ENCODE peak calls at places on chromosomes 16 and 17, in six cellular contexts. One of them, this sample, is unnamed.
A peak's percentile ranks its signal among the peaks of the same experiment; 100 is the strongest.

GRCh38 chr17:6177941-6178694 is 107.9 kb downstream of the WSCD1 start:
- DNase-seq in activated naive CD4-positive, alpha-beta T cell: no peak
- DNase-seq in fibroblast of the conjunctiva: no peak
- DNase-seq in GM13976: no peak
- DNase-seq in mucosa of gallbladder: no peak
- DNase-seq in BE2C: no peak
- DNase-seq in this sample: no peak

GRCh38 chr17:69575346-69575761 is 160.9 kb downstream of the MAP2K6 start:
- DNase-seq in activated naive CD4-positive, alpha-beta T cell: no peak
- DNase-seq in fibroblast of the conjunctiva: peak; percentile 55
- DNase-seq in GM13976: no peak
- DNase-seq in mucosa of gallbladder: no peak
- DNase-seq in BE2C: no peak
- DNase-seq in this sample: no peak

GRCh38 chr17:38916771-38917170 is 8.6 kb upstream of the LASP1NB start:
- DNase-seq in activated naive CD4-positive, alpha-beta T cell: no peak
- DNase-seq in fibroblast of the conjunctiva: no peak
- DNase-seq in GM13976: no peak
- DNase-seq in mucosa of gallbladder: no peak
- DNase-seq in BE2C: no peak
- DNase-seq in this sample: no peak

GRCh38 chr17:48681609-48682008 is 40.7 kb downstream of the PRAC1 start:
- DNase-seq in activated naive CD4-positive, alpha-beta T cell: no peak
- DNase-seq in fibroblast of the conjunctiva: no peak
- DNase-seq in GM13976: no peak
- DNase-seq in mucosa of gallbladder: no peak
- DNase-seq in BE2C: no peak
- DNase-seq in this sample: no peak

GRCh38 chr17:4786111-4786491 is at the start of gene VMO1:
- DNase-seq in activated naive CD4-positive, alpha-beta T cell: no peak
- DNase-seq in fibroblast of the conjunctiva: no peak
- DNase-seq in GM13976: no peak
- DNase-seq in mucosa of gallbladder: no peak
- DNase-seq in BE2C: no peak
- DNase-seq in this sample: no peak

GRCh38 chr16:84414789-84415326 is 46.5 kb downstream of the ATP2C2 start:
- DNase-seq in activated naive CD4-positive, alpha-beta T cell: no peak
- DNase-seq in fibroblast of the conjunctiva: no peak
- DNase-seq in GM13976: no peak
- DNase-seq in mucosa of gallbladder: no peak
- DNase-seq in BE2C: no peak
- DNase-seq in this sample: no peak

GRCh38 chr16:84003001-84003400 is 35.0 kb downstream of the NECAB2 start:
- DNase-seq in activated naive CD4-positive, alpha-beta T cell: no peak
- DNase-seq in fibroblast of the conjunctiva: no peak
- DNase-seq in GM13976: no peak
- DNase-seq in mucosa of gallbladder: no peak
- DNase-seq in BE2C: no peak
- DNase-seq in this sample: no peak

GRCh38 chr17:44038604-44039007 is 23.8 kb upstream of the TMEM101 start:
- DNase-seq in activated naive CD4-positive, alpha-beta T cell: no peak
- DNase-seq in fibroblast of the conjunctiva: no peak
- DNase-seq in GM13976: no peak
- DNase-seq in mucosa of gallbladder: no peak
- DNase-seq in BE2C: peak; percentile 32
- DNase-seq in this sample: no peak

GRCh38 chr16:70644763-70645597 is 1.4 kb upstream of the IL34 start:
- DNase-seq in activated naive CD4-positive, alpha-beta T cell: no peak
- DNase-seq in fibroblast of the conjunctiva: no peak
- DNase-seq in GM13976: peak; percentile 18
- DNase-seq in mucosa of gallbladder: no peak
- DNase-seq in BE2C: no peak
- DNase-seq in this sample: no peak

GRCh38 chr16:48676836-48677235 is 66.9 kb upstream of the N4BP1 start:
- DNase-seq in activated naive CD4-positive, alpha-beta T cell: no peak
- DNase-seq in fibroblast of the conjunctiva: no peak
- DNase-seq in GM13976: no peak
- DNase-seq in mucosa of gallbladder: no peak
- DNase-seq in BE2C: no peak
- DNase-seq in this sample: no peak

GRCh38 chr16:66476328-66477027 is 49.4 kb downstream of the BEAN1 start:
- DNase-seq in activated naive CD4-positive, alpha-beta T cell: no peak
- DNase-seq in fibroblast of the conjunctiva: no peak
- DNase-seq in GM13976: no peak
- DNase-seq in mucosa of gallbladder: no peak
- DNase-seq in BE2C: no peak
- DNase-seq in this sample: no peak

GRCh38 chr16:72371307-72372081 is 199.5 kb upstream of the PMFBP1 start:
- DNase-seq in activated naive CD4-positive, alpha-beta T cell: no peak
- DNase-seq in fibroblast of the conjunctiva: peak; percentile 22
- DNase-seq in GM13976: no peak
- DNase-seq in mucosa of gallbladder: no peak
- DNase-seq in BE2C: peak; percentile 49
- DNase-seq in this sample: no peak

GRCh38 chr16:51490866-51491265 is 339.8 kb upstream of the SALL1 start:
- DNase-seq in activated naive CD4-positive, alpha-beta T cell: no peak
- DNase-seq in fibroblast of the conjunctiva: no peak
- DNase-seq in GM13976: no peak
- DNase-seq in mucosa of gallbladder: no peak
- DNase-seq in BE2C: no peak
- DNase-seq in this sample: no peak

GRCh38 chr17:18031955-18032354 is 7.0 kb downstream of the ATPAF2 start:
- DNase-seq in activated naive CD4-positive, alpha-beta T cell: no peak
- DNase-seq in fibroblast of the conjunctiva: no peak
- DNase-seq in GM13976: no peak
- DNase-seq in mucosa of gallbladder: no peak
- DNase-seq in BE2C: no peak
- DNase-seq in this sample: no peak

GRCh38 chr16:81190667-81191066 is 47.8 kb upstream of the BCO1 start:
- DNase-seq in activated naive CD4-positive, alpha-beta T cell: no peak
- DNase-seq in fibroblast of the conjunctiva: no peak
- DNase-seq in GM13976: no peak
- DNase-seq in mucosa of gallbladder: no peak
- DNase-seq in BE2C: no peak
- DNase-seq in this sample: no peak

GRCh38 chr16:66537236-66537635 is 12.7 kb downstream of the TK2 start:
- DNase-seq in activated naive CD4-positive, alpha-beta T cell: no peak
- DNase-seq in fibroblast of the conjunctiva: no peak
- DNase-seq in GM13976: no peak
- DNase-seq in mucosa of gallbladder: no peak
- DNase-seq in BE2C: no peak
- DNase-seq in this sample: no peak

GRCh38 chr17:50679008-50679544 is 28.6 kb downstream of the ANKRD40 start:
- DNase-seq in activated naive CD4-positive, alpha-beta T cell: no peak
- DNase-seq in fibroblast of the conjunctiva: no peak
- DNase-seq in GM13976: no peak
- DNase-seq in mucosa of gallbladder: no peak
- DNase-seq in BE2C: no peak
- DNase-seq in this sample: no peak

GRCh38 chr16:74297296-74297665 is 667 bp downstream of the PSMD7 start:
- DNase-seq in activated naive CD4-positive, alpha-beta T cell: no peak
- DNase-seq in fibroblast of the conjunctiva: no peak
- DNase-seq in GM13976: peak; percentile 49
- DNase-seq in mucosa of gallbladder: no peak
- DNase-seq in BE2C: peak; percentile 35
- DNase-seq in this sample: peak; percentile 38

GRCh38 chr17:36529121-36529520 is 5.5 kb downstream of the MYO19 start:
- DNase-seq in activated naive CD4-positive, alpha-beta T cell: no peak
- DNase-seq in fibroblast of the conjunctiva: no peak
- DNase-seq in GM13976: no peak
- DNase-seq in mucosa of gallbladder: no peak
- DNase-seq in BE2C: no peak
- DNase-seq in this sample: no peak

GRCh38 chr17:43384476-43384862 is 14.3 kb upstream of the ARL4D start:
- DNase-seq in activated naive CD4-positive, alpha-beta T cell: no peak
- DNase-seq in fibroblast of the conjunctiva: no peak
- DNase-seq in GM13976: no peak
- DNase-seq in mucosa of gallbladder: no peak
- DNase-seq in BE2C: no peak
- DNase-seq in this sample: no peak

GRCh38 chr16:56311208-56312027 is 113.9 kb downstream of the AMFR start:
- DNase-seq in activated naive CD4-positive, alpha-beta T cell: no peak
- DNase-seq in fibroblast of the conjunctiva: no peak
- DNase-seq in GM13976: no peak
- DNase-seq in mucosa of gallbladder: no peak
- DNase-seq in BE2C: peak; percentile 51
- DNase-seq in this sample: no peak

GRCh38 chr17:78789663-78790181 is 7.6 kb upstream of the CYTH1 start:
- DNase-seq in activated naive CD4-positive, alpha-beta T cell: peak; percentile 65
- DNase-seq in fibroblast of the conjunctiva: no peak
- DNase-seq in GM13976: no peak
- DNase-seq in mucosa of gallbladder: no peak
- DNase-seq in BE2C: no peak
- DNase-seq in this sample: no peak

GRCh38 chr16:89207993-89208392 is 7.7 kb upstream of the SLC22A31 start:
- DNase-seq in activated naive CD4-positive, alpha-beta T cell: no peak
- DNase-seq in fibroblast of the conjunctiva: no peak
- DNase-seq in GM13976: no peak
- DNase-seq in mucosa of gallbladder: no peak
- DNase-seq in BE2C: no peak
- DNase-seq in this sample: no peak

GRCh38 chr16:57264950-57265371 is 19.5 kb downstream of the PLLP start:
- DNase-seq in activated naive CD4-positive, alpha-beta T cell: no peak
- DNase-seq in fibroblast of the conjunctiva: no peak
- DNase-seq in GM13976: no peak
- DNase-seq in mucosa of gallbladder: peak; percentile 92
- DNase-seq in BE2C: no peak
- DNase-seq in this sample: no peak

GRCh38 chr16:74811911-74812310 is 37.3 kb upstream of the FA2H start:
- DNase-seq in activated naive CD4-positive, alpha-beta T cell: no peak
- DNase-seq in fibroblast of the conjunctiva: no peak
- DNase-seq in GM13976: no peak
- DNase-seq in mucosa of gallbladder: peak; percentile 63
- DNase-seq in BE2C: no peak
- DNase-seq in this sample: no peak

GRCh38 chr17:46979023-46979870 is at the start of gene RPRML:
- DNase-seq in activated naive CD4-positive, alpha-beta T cell: no peak
- DNase-seq in fibroblast of the conjunctiva: no peak
- DNase-seq in GM13976: peak; percentile 67
- DNase-seq in mucosa of gallbladder: no peak
- DNase-seq in BE2C: peak; percentile 74
- DNase-seq in this sample: no peak

GRCh38 chr17:66468241-66469087 is 166.1 kb downstream of the PRKCA start:
- DNase-seq in activated naive CD4-positive, alpha-beta T cell: no peak
- DNase-seq in fibroblast of the conjunctiva: no peak
- DNase-seq in GM13976: no peak
- DNase-seq in mucosa of gallbladder: peak; percentile 23
- DNase-seq in BE2C: no peak
- DNase-seq in this sample: no peak

GRCh38 chr16:88956546-88957455 is 20.2 kb downstream of the CBFA2T3 start:
- DNase-seq in activated naive CD4-positive, alpha-beta T cell: no peak
- DNase-seq in fibroblast of the conjunctiva: no peak
- DNase-seq in GM13976: no peak
- DNase-seq in mucosa of gallbladder: no peak
- DNase-seq in BE2C: no peak
- DNase-seq in this sample: no peak

GRCh38 chr16:89172901-89173628 is 1.5 kb downstream of the CDH15 start:
- DNase-seq in activated naive CD4-positive, alpha-beta T cell: no peak
- DNase-seq in fibroblast of the conjunctiva: no peak
- DNase-seq in GM13976: no peak
- DNase-seq in mucosa of gallbladder: no peak
- DNase-seq in BE2C: no peak
- DNase-seq in this sample: no peak

GRCh38 chr16:74679983-74680382 is 13.3 kb upstream of the RFWD3 start:
- DNase-seq in activated naive CD4-positive, alpha-beta T cell: no peak
- DNase-seq in fibroblast of the conjunctiva: no peak
- DNase-seq in GM13976: no peak
- DNase-seq in mucosa of gallbladder: no peak
- DNase-seq in BE2C: no peak
- DNase-seq in this sample: no peak

GRCh38 chr16:17519556-17519955 is 48.8 kb upstream of the XYLT1 start:
- DNase-seq in activated naive CD4-positive, alpha-beta T cell: no peak
- DNase-seq in fibroblast of the conjunctiva: no peak
- DNase-seq in GM13976: no peak
- DNase-seq in mucosa of gallbladder: no peak
- DNase-seq in BE2C: no peak
- DNase-seq in this sample: no peak

GRCh38 chr17:54992797-54993639 is 24.5 kb downstream of the STXBP4 start:
- DNase-seq in activated naive CD4-positive, alpha-beta T cell: no peak
- DNase-seq in fibroblast of the conjunctiva: peak; percentile 39
- DNase-seq in GM13976: peak; percentile 46
- DNase-seq in mucosa of gallbladder: no peak
- DNase-seq in BE2C: peak; percentile 26
- DNase-seq in this sample: no peak